ENCODE peak calls at places on chromosomes 12 and 14, in six cellular contexts. One of them, this sample, is unnamed.

GRCh38 chr14:99475660-99476059 is 5.0 kb downstream of the SETD3 start:
- DNase-seq in HepG2: no peak
- DNase-seq in adipocyte: no peak
- DNase-seq in K562: no peak
- DNase-seq in mammary epithelial cell: no peak
- DNase-seq in H9: no peak
- DNase-seq in this sample: no peak

GRCh38 chr12:104602426-104602825 is 145.7 kb downstream of the CHST11 start:
- DNase-seq in H9: no peak
- DNase-seq in mammary epithelial cell: no peak
- DNase-seq in HepG2: no peak
- DNase-seq in K562: no peak
- DNase-seq in adipocyte: no peak
- DNase-seq in this sample: no peak

GRCh38 chr12:115323223-115323905 is 639.4 kb upstream of the TBX3 start:
- DNase-seq in HepG2: no peak
- DNase-seq in H9: no peak
- DNase-seq in K562: no peak
- DNase-seq in mammary epithelial cell: peak; percentile 80
- DNase-seq in adipocyte: peak; percentile 57
- DNase-seq in this sample: no peak

GRCh38 chr12:88063375-88063774 is 34.2 kb upstream of the C12orf50 start:
- DNase-seq in H9: no peak
- DNase-seq in mammary epithelial cell: peak; percentile 14
- DNase-seq in adipocyte: no peak
- DNase-seq in HepG2: no peak
- DNase-seq in K562: no peak
- DNase-seq in this sample: no peak

GRCh38 chr12:106112094-106112822 is 26.5 kb downstream of the NUAK1 start:
- DNase-seq in H9: peak; percentile 54
- DNase-seq in K562: no peak
- DNase-seq in HepG2: no peak
- DNase-seq in adipocyte: peak; percentile 65
- DNase-seq in mammary epithelial cell: peak; percentile 93
- DNase-seq in this sample: no peak

GRCh38 chr14:64812412-64812811 is 67.3 kb downstream of the SPTB start:
- DNase-seq in K562: no peak
- DNase-seq in mammary epithelial cell: peak; percentile 61
- DNase-seq in HepG2: no peak
- DNase-seq in H9: peak; percentile 79
- DNase-seq in adipocyte: no peak
- DNase-seq in this sample: peak; percentile 83

GRCh38 chr12:59151243-59151642 is 230.9 kb upstream of the LRIG3 start:
- DNase-seq in mammary epithelial cell: no peak
- DNase-seq in adipocyte: peak; percentile 38
- DNase-seq in HepG2: no peak
- DNase-seq in K562: no peak
- DNase-seq in H9: no peak
- DNase-seq in this sample: no peak

GRCh38 chr12:122615780-122616179 is 87.4 kb downstream of the HCAR2 start:
- DNase-seq in adipocyte: no peak
- DNase-seq in H9: no peak
- DNase-seq in K562: no peak
- DNase-seq in HepG2: no peak
- DNase-seq in mammary epithelial cell: no peak
- DNase-seq in this sample: no peak

GRCh38 chr12:14048949-14049545 is 67.6 kb upstream of the GRIN2B start:
- DNase-seq in K562: no peak
- DNase-seq in H9: no peak
- DNase-seq in adipocyte: no peak
- DNase-seq in HepG2: no peak
- DNase-seq in mammary epithelial cell: no peak
- DNase-seq in this sample: no peak

GRCh38 chr12:68451261-68452091 is 119.3 kb upstream of the MDM1 start:
- DNase-seq in mammary epithelial cell: peak; percentile 37
- DNase-seq in HepG2: no peak
- DNase-seq in K562: peak; percentile 24
- DNase-seq in H9: no peak
- DNase-seq in adipocyte: peak; percentile 69
- DNase-seq in this sample: peak; percentile 32

GRCh38 chr12:69061574-69061973 is 128.6 kb upstream of the CPM start:
- DNase-seq in adipocyte: no peak
- DNase-seq in K562: no peak
- DNase-seq in H9: no peak
- DNase-seq in mammary epithelial cell: no peak
- DNase-seq in HepG2: no peak
- DNase-seq in this sample: no peak

GRCh38 chr14:51039285-51039684 is 55.6 kb downstream of the TRIM9 start:
- DNase-seq in K562: no peak
- DNase-seq in H9: no peak
- DNase-seq in HepG2: no peak
- DNase-seq in adipocyte: no peak
- DNase-seq in mammary epithelial cell: no peak
- DNase-seq in this sample: no peak

GRCh38 chr12:62805517-62805916 is 129.4 kb downstream of the PPM1H start:
- DNase-seq in adipocyte: no peak
- DNase-seq in H9: no peak
- DNase-seq in K562: no peak
- DNase-seq in mammary epithelial cell: no peak
- DNase-seq in HepG2: no peak
- DNase-seq in this sample: no peak

GRCh38 chr12:91113621-91114020 is 2.3 kb upstream of the LUM start:
- DNase-seq in HepG2: no peak
- DNase-seq in K562: no peak
- DNase-seq in adipocyte: no peak
- DNase-seq in mammary epithelial cell: no peak
- DNase-seq in H9: no peak
- DNase-seq in this sample: no peak

GRCh38 chr14:94665544-94665943 is 53.4 kb downstream of the SERPINA3 start:
- DNase-seq in K562: no peak
- DNase-seq in mammary epithelial cell: no peak
- DNase-seq in H9: no peak
- DNase-seq in adipocyte: no peak
- DNase-seq in HepG2: no peak
- DNase-seq in this sample: no peak

GRCh38 chr12:48414046-48414445 is 58.3 kb upstream of the ANP32D start:
- DNase-seq in HepG2: no peak
- DNase-seq in mammary epithelial cell: no peak
- DNase-seq in H9: no peak
- DNase-seq in adipocyte: no peak
- DNase-seq in K562: no peak
- DNase-seq in this sample: no peak

GRCh38 chr12:96617178-96617577 is 127.8 kb downstream of the CFAP54 start:
- DNase-seq in H9: no peak
- DNase-seq in HepG2: no peak
- DNase-seq in K562: peak; percentile 8
- DNase-seq in mammary epithelial cell: no peak
- DNase-seq in adipocyte: no peak
- DNase-seq in this sample: no peak

GRCh38 chr12:1779783-1780182 is 40.6 kb upstream of the LRTM2 start:
- DNase-seq in H9: no peak
- DNase-seq in K562: no peak
- DNase-seq in mammary epithelial cell: peak; percentile 33
- DNase-seq in HepG2: no peak
- DNase-seq in adipocyte: peak; percentile 78
- DNase-seq in this sample: no peak

GRCh38 chr14:54762296-54762695 is 140.3 kb downstream of the GCH1 start:
- DNase-seq in HepG2: no peak
- DNase-seq in adipocyte: peak; percentile 20
- DNase-seq in K562: peak; percentile 49
- DNase-seq in H9: no peak
- DNase-seq in mammary epithelial cell: no peak
- DNase-seq in this sample: no peak

GRCh38 chr14:60643443-60644402 is 5.6 kb downstream of the SIX1 start:
- DNase-seq in H9: peak; percentile 42
- DNase-seq in adipocyte: no peak
- DNase-seq in HepG2: peak; percentile 80
- DNase-seq in mammary epithelial cell: no peak
- DNase-seq in K562: no peak
- DNase-seq in this sample: no peak

GRCh38 chr14:56131865-56132830 is 13.9 kb downstream of the PELI2 start:
- DNase-seq in K562: no peak
- DNase-seq in HepG2: no peak
- DNase-seq in mammary epithelial cell: no peak
- DNase-seq in adipocyte: no peak
- DNase-seq in H9: no peak
- DNase-seq in this sample: no peak

GRCh38 chr12:32587536-32588346 is 91.4 kb upstream of the DNM1L start:
- DNase-seq in H9: no peak
- DNase-seq in mammary epithelial cell: no peak
- DNase-seq in K562: no peak
- DNase-seq in HepG2: no peak
- DNase-seq in adipocyte: no peak
- DNase-seq in this sample: no peak

GRCh38 chr14:30333934-30334333 is 225.0 kb upstream of the G2E3 start:
- DNase-seq in adipocyte: no peak
- DNase-seq in mammary epithelial cell: no peak
- DNase-seq in H9: no peak
- DNase-seq in K562: no peak
- DNase-seq in HepG2: no peak
- DNase-seq in this sample: no peak

GRCh38 chr14:30332374-30332773 is 226.6 kb upstream of the G2E3 start:
- DNase-seq in H9: no peak
- DNase-seq in K562: no peak
- DNase-seq in HepG2: no peak
- DNase-seq in mammary epithelial cell: no peak
- DNase-seq in adipocyte: no peak
- DNase-seq in this sample: no peak

GRCh38 chr14:30330452-30330851 is 228.5 kb upstream of the G2E3 start:
- DNase-seq in adipocyte: no peak
- DNase-seq in mammary epithelial cell: peak; percentile 5
- DNase-seq in HepG2: no peak
- DNase-seq in H9: no peak
- DNase-seq in K562: peak; percentile 13
- DNase-seq in this sample: no peak

DNA sequence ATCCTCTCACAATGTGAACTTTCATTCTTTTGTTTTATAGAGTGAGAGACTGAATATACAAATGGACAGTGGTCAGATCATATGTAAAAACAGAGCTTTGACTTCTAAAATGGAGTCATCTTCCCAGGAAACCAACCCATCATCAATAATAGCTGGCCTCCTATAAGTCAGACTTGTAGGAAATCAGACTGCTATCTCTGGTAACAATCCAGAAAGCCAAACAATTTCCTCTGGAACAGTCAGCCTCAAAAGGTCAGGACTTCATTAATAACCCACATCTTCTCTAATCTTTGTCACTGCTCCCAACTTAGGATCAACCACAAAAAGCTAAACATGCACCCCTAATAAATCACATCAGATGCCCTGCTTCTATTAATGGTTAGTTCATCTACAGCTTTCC is 227.9 kb upstream of the G2E3 start:
- DNase-seq in K562: no peak
- DNase-seq in adipocyte: no peak
- DNase-seq in mammary epithelial cell: no peak
- DNase-seq in HepG2: no peak
- DNase-seq in H9: no peak
- DNase-seq in this sample: no peak
- H3K9ac ChIP-seq in K562: no peak overlapping the region
- H3K9ac ChIP-seq in adipocyte: no peak overlapping the region
- H3K9ac ChIP-seq in mammary epithelial cell: no peak overlapping the region
- H3K9ac ChIP-seq in HepG2: no peak overlapping the region
- H3K9ac ChIP-seq in H9: no peak overlapping the region
- H3K9ac ChIP-seq in this sample: no peak overlapping the region

GRCh38 chr14:75249251-75249957 is 29.2 kb upstream of the FOS start:
- DNase-seq in K562: peak; percentile 34
- DNase-seq in H9: peak; percentile 46
- DNase-seq in adipocyte: no peak
- DNase-seq in mammary epithelial cell: no peak
- DNase-seq in HepG2: no peak
- DNase-seq in this sample: no peak
- H3K9ac ChIP-seq in K562: no peak overlapping the region
- H3K9ac ChIP-seq in H9: no peak overlapping the region
- H3K9ac ChIP-seq in adipocyte: no peak overlapping the region
- H3K9ac ChIP-seq in mammary epithelial cell: no peak overlapping the region
- H3K9ac ChIP-seq in HepG2: no peak overlapping the region
- H3K9ac ChIP-seq in this sample: peak overlapping the region; percentile 26

GRCh38 chr12:6915789-6916285 is 1.5 kb downstream of the ENO2 start:
- DNase-seq in K562: no peak
- DNase-seq in H9: no peak
- DNase-seq in HepG2: no peak
- DNase-seq in adipocyte: no peak
- DNase-seq in mammary epithelial cell: no peak
- DNase-seq in this sample: no peak

GRCh38 chr12:6917491-6918231 is 3.3 kb downstream of the ENO2 start:
- DNase-seq in K562: no peak
- DNase-seq in HepG2: no peak
- DNase-seq in H9: no peak
- DNase-seq in adipocyte: no peak
- DNase-seq in mammary epithelial cell: no peak
- DNase-seq in this sample: no peak

GRCh38 chr12:6914246-6914947 is at the start of gene ENO2:
- DNase-seq in K562: peak; percentile 44
- DNase-seq in HepG2: peak; percentile 44
- DNase-seq in adipocyte: peak; percentile 93
- DNase-seq in mammary epithelial cell: no peak
- DNase-seq in H9: peak; percentile 71
- DNase-seq in this sample: peak; percentile 74

GRCh38 chr12:6915023-6915788 is 826 bp downstream of the ENO2 start:
- DNase-seq in H9: peak; percentile 86
- DNase-seq in HepG2: no peak
- DNase-seq in adipocyte: no peak
- DNase-seq in K562: peak; percentile 70
- DNase-seq in mammary epithelial cell: no peak
- DNase-seq in this sample: peak; percentile 65

GRCh38 chr12:6916426-6917200 is 2.2 kb downstream of the ENO2 start:
- DNase-seq in H9: no peak
- DNase-seq in mammary epithelial cell: no peak
- DNase-seq in adipocyte: no peak
- DNase-seq in K562: no peak
- DNase-seq in HepG2: no peak
- DNase-seq in this sample: no peak
- H3K9ac ChIP-seq in H9: no peak overlapping the region
- H3K9ac ChIP-seq in mammary epithelial cell: no peak overlapping the region
- H3K9ac ChIP-seq in adipocyte: no peak overlapping the region
- H3K9ac ChIP-seq in K562: peak overlapping the region; percentile 34
- H3K9ac ChIP-seq in HepG2: no peak overlapping the region
- H3K9ac ChIP-seq in this sample: no peak overlapping the region

DNA sequence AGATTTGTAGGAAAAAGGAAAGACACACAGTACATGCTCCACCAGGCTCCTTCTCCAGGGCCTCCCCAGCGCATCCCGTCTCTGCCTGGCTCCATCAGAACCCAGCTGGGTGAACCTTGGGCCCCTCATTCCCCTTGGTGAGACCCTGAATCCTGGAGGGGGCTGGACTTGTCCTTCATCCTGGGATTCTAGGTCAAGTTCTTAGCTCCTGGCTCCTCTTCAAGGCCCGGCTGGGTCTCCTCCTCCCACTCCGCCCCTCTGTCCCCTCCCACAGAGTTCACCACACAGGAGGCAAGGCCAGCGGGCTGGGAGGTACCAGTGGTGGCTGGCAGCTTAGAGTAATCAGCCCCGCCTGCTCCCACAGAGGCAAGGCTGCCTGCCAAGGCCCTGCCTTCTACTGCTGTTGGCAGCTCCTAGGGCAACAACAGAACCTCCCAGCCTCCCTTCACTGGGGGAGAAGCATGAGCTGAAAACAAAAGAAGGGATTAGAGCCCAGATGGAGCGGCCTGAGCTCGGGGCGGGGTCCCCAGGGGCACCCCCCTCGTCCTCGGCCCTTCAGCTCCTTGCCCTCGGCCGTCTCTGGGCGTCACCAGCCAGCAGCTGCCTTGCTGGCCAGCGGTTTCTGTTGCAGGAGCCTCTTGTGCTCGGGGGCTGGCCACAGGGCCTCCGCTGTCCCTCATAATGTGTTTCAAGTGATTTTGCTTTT is 49.4 kb downstream of the PSMA6 start:
- DNase-seq in adipocyte: peak; percentile 92
- DNase-seq in K562: no peak
- DNase-seq in H9: peak; percentile 85
- DNase-seq in mammary epithelial cell: peak; percentile 90
- DNase-seq in HepG2: peak; percentile 91
- DNase-seq in this sample: peak; percentile 98
- H3K9ac ChIP-seq in adipocyte: peak overlapping the region; percentile 81
- H3K9ac ChIP-seq in K562: no peak overlapping the region
- H3K9ac ChIP-seq in H9: no peak overlapping the region
- H3K9ac ChIP-seq in mammary epithelial cell: no peak overlapping the region
- H3K9ac ChIP-seq in HepG2: peak overlapping the region; percentile 60
- H3K9ac ChIP-seq in this sample: peak overlapping the region; percentile 92

This sample was measured in colonic mucosa.